ENCODE peak calls at places on chromosomes 16 and 17, in eight cellular contexts. O is NCI-H774; F is CD8-positive, alpha-beta T cell; J is kidney; L is naive thymus-derived CD8-positive, alpha-beta T cell; X is Right ventricle myocardium inferior; T is progenitor cell of endocrine pancreas; Y is colonic mucosa. N is an unnamed sample.
A peak's percentile ranks its signal among the peaks of the same experiment; 100 is the strongest.

GRCh38 chr16:27550582-27550920 is 607 bp downstream of the KATNIP start:
- DNase-seq in L (no peak), Y (no peak), X (no peak), T (no peak), F (no peak), O (no peak), J (no peak), N (no peak)

GRCh38 chr16:75095637-75096036 is 20.9 kb downstream of the LDHD start:
- DNase-seq in F (no peak), J (no peak), T (no peak), O (no peak), Y (no peak), X (no peak), L (no peak), N (no peak)

GRCh38 chr17:39995438-39995837 is 14.8 kb downstream of the PSMD3 start:
- DNase-seq in L (no peak), O (no peak), Y (peak; percentile 80), X (no peak), J (no peak), T (no peak), F (no peak), N (no peak)

GRCh38 chr16:64695684-64696083 is 426.2 kb downstream of the CDH11 start:
- DNase-seq in O (no peak), X (no peak), L (no peak), J (no peak), F (no peak), T (no peak), Y (no peak), N (no peak)

GRCh38 chr17:74530751-74531150 is 524 bp downstream of the CD300LB start:
- DNase-seq in T (no peak), L (no peak), O (no peak), J (no peak), Y (no peak), F (no peak), X (peak; percentile 4), N (no peak)

GRCh38 chr17:75048396-75048933 is 1.4 kb downstream of the KCTD2 start:
- DNase-seq in O (no peak), T (no peak), X (no peak), J (no peak), Y (no peak), F (no peak), L (no peak), N (no peak)

GRCh38 chr17:3935140-3935542 is 18.9 kb upstream of the P2RX1 start:
- DNase-seq in L (no peak), Y (peak; percentile 79), O (no peak), F (peak; percentile 39), X (peak; percentile 71), J (peak; percentile 89), T (peak; percentile 57), N (peak; percentile 35)

GRCh38 chr17:57538730-57539456 is 206.2 kb downstream of the CCDC182 start:
- DNase-seq in L (no peak), X (no peak), Y (no peak), T (no peak), F (no peak), O (no peak), J (no peak), N (no peak)

GRCh38 chr17:52158450-52159042 is at the start of gene CA10:
- DNase-seq in O (peak; percentile 75), Y (no peak), X (no peak), T (peak; percentile 26), L (no peak), F (no peak), J (peak; percentile 75), N (peak; percentile 3)

GRCh38 chr17:49696233-49696761 is 11.5 kb downstream of the SLC35B1 start:
- DNase-seq in T (no peak), J (no peak), F (peak; percentile 80), X (no peak), O (no peak), L (peak; percentile 64), Y (no peak), N (no peak)

GRCh38 chr17:13351046-13351445 is 250.7 kb downstream of the HS3ST3A1 start:
- DNase-seq in F (no peak), Y (no peak), X (no peak), T (no peak), J (no peak), L (no peak), O (no peak), N (no peak)

GRCh38 chr17:63675607-63676539 is 24.1 kb downstream of the LIMD2 start:
- DNase-seq in J (peak; percentile 91), T (no peak), Y (peak; percentile 93), L (no peak), O (peak; percentile 84), F (no peak), X (peak; percentile 79), N (peak; percentile 61)

GRCh38 chr17:40515491-40516041 is 14.1 kb upstream of the TNS4 start:
- DNase-seq in X (no peak), J (no peak), T (no peak), Y (no peak), F (peak; percentile 66), O (no peak), L (no peak), N (no peak)

GRCh38 chr16:5075637-5076036 is 4.0 kb downstream of the ALG1 start:
- DNase-seq in T (no peak), J (no peak), O (no peak), Y (no peak), L (no peak), X (peak; percentile 9), F (no peak), N (no peak)

GRCh38 chr16:5584100-5584499 is 486.5 kb upstream of the EEF2KMT start:
- DNase-seq in O (no peak), X (no peak), T (no peak), L (no peak), F (no peak), J (no peak), Y (no peak), N (no peak)